ENCODE peak calls at places on chromosomes 1 and 21, in ten cellular contexts. G, Y, A, H, P, X, W, Q, K and S are unnamed samples.

GRCh38 chr1:26351591-26352337 is 2.2 kb downstream of the CRYBG2 start:
- DNase-seq in W (no peak), X (peak), Q (no peak), H (no peak), G (peak), K (no peak), P (no peak), A (no peak), Y (peak), S (no peak)

GRCh38 chr1:6148497-6149241 is 31.5 kb downstream of the CHD5 start:
- DNase-seq in K (peak), W (no peak), X (peak), G (peak), H (peak), A (peak), Q (no peak), P (no peak), Y (no peak), S (no peak)

GRCh38 chr1:64898107-64898861 is 68.1 kb downstream of the JAK1 start:
- DNase-seq in K (no peak), A (peak), P (peak), W (peak), X (peak), H (no peak), Y (peak), Q (peak), G (peak), S (peak)

GRCh38 chr1:231808116-231808515 is 181.5 kb downstream of the DISC1 start:
- DNase-seq in G (peak), Y (no peak), W (no peak), K (no peak), H (no peak), X (no peak), A (no peak), P (no peak), Q (no peak), S (no peak)

GRCh38 chr21:35048183-35048601 is 910 bp downstream of the RUNX1 start:
- DNase-seq in P (no peak), H (peak), G (peak), X (no peak), K (no peak), W (peak), Y (peak), A (no peak), Q (no peak), S (peak)

GRCh38 chr1:78760858-78761257 is 111.2 kb downstream of the IFI44 start:
- DNase-seq in W (no peak), Q (no peak), A (no peak), P (no peak), Y (peak), K (no peak), H (no peak), G (peak), X (no peak), S (no peak)

GRCh38 chr1:40628903-40629292 is 36.6 kb downstream of the RIMS3 start:
- DNase-seq in W (no peak), G (no peak), P (no peak), Y (no peak), Q (no peak), H (no peak), X (no peak), K (no peak), A (no peak), S (no peak)

GRCh38 chr1:57872913-57873312 is 449.1 kb upstream of the DAB1 start:
- DNase-seq in G (no peak), H (no peak), X (no peak), W (no peak), Q (no peak), A (no peak), K (no peak), P (no peak), Y (no peak), S (no peak)

GRCh38 chr1:221174598-221174997 is 295.4 kb downstream of the HLX start:
- DNase-seq in H (peak), P (no peak), Y (peak), K (no peak), A (peak), G (no peak), Q (no peak), X (peak), W (peak), S (no peak)

GRCh38 chr1:227729881-227730629 is 5.0 kb downstream of the JMJD4 start:
- DNase-seq in W (no peak), A (peak), H (no peak), G (peak), Y (peak), K (no peak), X (peak), Q (no peak), P (peak), S (peak)

GRCh38 chr1:19831441-19831840 is 16.4 kb upstream of the RNF186 start:
- DNase-seq in A (no peak), G (no peak), W (no peak), K (no peak), Q (no peak), P (no peak), H (no peak), X (no peak), Y (no peak), S (no peak)

GRCh38 chr1:222880586-222880985 is 65.7 kb downstream of the DISP1 start:
- DNase-seq in K (no peak), H (no peak), Q (no peak), X (no peak), P (no peak), Y (peak), A (no peak), G (peak), W (no peak), S (no peak)

GRCh38 chr1:151976868-151977267 is 16.8 kb downstream of the S100A10 start:
- DNase-seq in K (no peak), Q (no peak), W (no peak), A (no peak), H (no peak), G (peak), P (no peak), Y (peak), X (no peak), S (no peak)

GRCh38 chr1:223338811-223339746 is 24.9 kb downstream of the SUSD4 start:
- DNase-seq in A (no peak), W (no peak), K (no peak), X (no peak), H (no peak), Y (peak), Q (no peak), G (peak), P (no peak), S (no peak)

GRCh38 chr1:220900842-220901241 is 21.6 kb downstream of the HLX start:
- DNase-seq in W (no peak), H (no peak), A (no peak), X (no peak), K (no peak), P (no peak), Q (no peak), Y (no peak), G (no peak), S (no peak)

GRCh38 chr1:87279966-87280535 is 48.6 kb upstream of the LMO4 start:
- DNase-seq in Y (peak), A (no peak), H (no peak), X (no peak), K (no peak), G (peak), P (no peak), W (no peak), Q (no peak), S (no peak)

GRCh38 chr1:20640183-20640597 is 6.9 kb downstream of the PINK1 start:
- DNase-seq in X (peak), P (peak), K (peak), W (no peak), Y (peak), Q (no peak), H (no peak), A (peak), G (peak), S (peak)

GRCh38 chr1:168437821-168438220 is 106.0 kb downstream of the XCL2 start:
- DNase-seq in W (no peak), Q (no peak), Y (no peak), X (no peak), K (no peak), A (no peak), P (no peak), G (no peak), H (no peak), S (no peak)

GRCh38 chr1:68178821-68179490 is 53.4 kb downstream of the WLS start:
- DNase-seq in G (peak), Y (peak), P (no peak), W (no peak), K (no peak), A (no peak), Q (no peak), X (no peak), H (no peak), S (no peak)

GRCh38 chr1:232767381-232768074 is 37.7 kb upstream of the MAP10 start:
- DNase-seq in X (no peak), A (peak), W (no peak), Q (no peak), H (no peak), G (peak), K (no peak), P (peak), Y (peak), S (peak)

GRCh38 chr1:210022044-210022443 is 84.0 kb downstream of the SYT14 start:
- DNase-seq in G (no peak), P (no peak), K (no peak), H (no peak), Y (no peak), A (no peak), W (no peak), X (no peak), Q (no peak), S (no peak)

DNA sequence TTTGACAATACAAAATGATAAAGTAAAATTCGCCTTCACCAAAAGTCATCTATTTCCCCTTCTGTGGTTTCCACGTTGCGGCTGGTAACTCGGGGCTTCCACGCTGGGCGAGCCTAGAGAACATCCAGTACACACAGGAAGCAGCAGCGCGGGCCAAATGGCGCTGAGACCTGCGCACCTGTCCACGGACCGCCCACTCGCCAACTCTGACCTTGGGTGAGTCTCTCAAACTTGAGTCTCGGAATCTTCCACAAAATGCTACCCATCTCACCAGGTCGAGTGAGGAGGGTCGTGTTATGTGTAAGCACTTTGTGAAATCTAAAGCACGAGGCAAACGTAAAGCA is 820 bp upstream of the TTF2 start:
- DNase-seq in K (peak), H (peak), Y (no peak), Q (peak), X (no peak), G (no peak), A (peak), W (no peak), P (no peak), S (no peak)
- H3K27ac ChIP-seq in K (peak), H (peak), Y (peak), Q (peak), X (peak), G (no peak), A (peak), W (no peak), P (no peak), S (peak)

DNA sequence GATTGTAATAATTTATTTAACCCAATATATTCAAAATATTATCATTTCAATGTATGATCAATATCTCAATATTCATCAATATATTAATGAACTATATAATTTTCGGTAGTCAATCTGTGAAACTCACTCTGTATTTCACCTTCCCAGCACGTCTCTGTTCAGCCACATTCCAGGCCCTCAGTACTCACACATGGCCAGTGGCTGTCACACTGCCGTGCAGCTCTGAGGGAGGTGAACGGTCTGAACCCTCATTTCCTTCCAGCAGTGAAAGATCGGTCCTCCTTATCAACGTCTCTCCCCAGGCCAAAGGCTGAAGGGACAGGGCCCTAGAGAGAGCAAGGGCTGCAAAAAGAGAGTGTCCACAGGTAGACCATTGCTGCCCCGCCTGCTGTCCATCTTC is 39.5 kb upstream of the ZNF124 start:
- DNase-seq in A (no peak), G (no peak), K (no peak), P (no peak), X (no peak), H (no peak), Y (no peak), W (no peak), Q (no peak), S (no peak)
- H3K27ac ChIP-seq in A (no peak), G (no peak), K (peak), P (peak), X (no peak), H (peak), Y (no peak), W (peak), Q (no peak), S (no peak)

GRCh38 chr1:111594128-111594693 is 25.4 kb upstream of the RAP1A start:
- DNase-seq in A (no peak), Y (no peak), G (no peak), H (no peak), W (no peak), Q (no peak), P (no peak), X (no peak), K (no peak), S (no peak)

GRCh38 chr1:111593403-111594127 is 26.0 kb upstream of the RAP1A start:
- DNase-seq in G (peak), Y (peak), H (no peak), Q (no peak), P (no peak), W (no peak), K (no peak), A (no peak), X (no peak), S (no peak)

GRCh38 chr1:111597433-111597832 is 22.2 kb upstream of the RAP1A start:
- DNase-seq in A (no peak), W (no peak), H (no peak), X (no peak), P (no peak), Q (no peak), Y (no peak), K (no peak), G (peak), S (no peak)

GRCh38 chr1:111596499-111596898 is 23.1 kb upstream of the RAP1A start:
- DNase-seq in Q (no peak), W (no peak), X (no peak), Y (no peak), P (no peak), A (no peak), H (peak), K (peak), G (no peak), S (no peak)

DNA sequence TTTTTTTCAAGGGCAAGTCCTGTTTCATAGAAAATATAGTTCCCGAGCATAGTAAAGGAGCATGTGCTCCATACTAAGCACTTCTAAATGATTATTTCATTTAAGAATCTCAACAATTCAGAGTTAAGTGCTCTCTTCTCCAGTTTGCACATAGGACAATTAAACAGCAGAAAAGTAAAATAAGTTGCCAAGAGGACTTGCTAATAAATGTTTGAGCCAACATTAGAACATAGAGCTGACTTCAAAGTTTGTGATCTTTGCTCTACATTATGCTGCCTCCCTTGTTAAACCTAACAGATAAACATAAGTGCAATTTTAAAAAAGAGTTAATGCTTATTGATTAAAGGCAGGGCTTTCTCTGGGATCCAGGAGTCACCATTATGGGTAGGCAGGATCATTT is 23.8 kb upstream of the RAP1A start:
- DNase-seq in H (no peak), Y (no peak), Q (no peak), G (no peak), A (no peak), P (no peak), X (no peak), K (no peak), W (no peak), S (no peak)
- H3K27ac ChIP-seq in H (peak), Y (no peak), Q (no peak), G (no peak), A (no peak), P (no peak), X (no peak), K (peak), W (no peak), S (no peak)

GRCh38 chr1:11989669-11990068 is 9.4 kb downstream of the MFN2 start:
- DNase-seq in X (no peak), Y (no peak), A (no peak), H (no peak), G (no peak), W (no peak), Q (no peak), P (no peak), K (no peak), S (no peak)
- H3K27ac ChIP-seq in X (no peak), Y (no peak), A (no peak), H (no peak), G (no peak), W (peak), Q (peak), P (peak), K (no peak), S (no peak)

GRCh38 chr1:10631121-10631810 is 156.5 kb downstream of the PEX14 start:
- DNase-seq in Y (no peak), H (peak), Q (no peak), P (peak), G (no peak), W (peak), K (no peak), A (no peak), X (no peak), S (no peak)
- H3K27ac ChIP-seq in Y (no peak), H (no peak), Q (peak), P (peak), G (no peak), W (no peak), K (no peak), A (peak), X (no peak), S (no peak)

GRCh38 chr1:226631229-226632000 is 82.9 kb downstream of the STUM start:
- DNase-seq in W (peak), P (peak), A (no peak), Y (no peak), Q (no peak), X (no peak), K (no peak), H (peak), G (no peak), S (no peak)

GRCh38 chr1:226633541-226634155 is 85.1 kb downstream of the STUM start:
- DNase-seq in A (no peak), Y (no peak), P (no peak), W (peak), K (no peak), X (no peak), H (peak), G (no peak), Q (peak), S (no peak)

GRCh38 chr1:226634156-226634588 is 85.6 kb downstream of the STUM start:
- DNase-seq in H (peak), Q (peak), P (peak), X (peak), G (peak), Y (peak), W (peak), K (peak), A (peak), S (peak)

GRCh38 chr1:226632169-226632884 is 83.8 kb downstream of the STUM start:
- DNase-seq in P (peak), G (no peak), K (no peak), Q (peak), A (no peak), W (peak), H (peak), Y (no peak), X (no peak), S (no peak)

DNA sequence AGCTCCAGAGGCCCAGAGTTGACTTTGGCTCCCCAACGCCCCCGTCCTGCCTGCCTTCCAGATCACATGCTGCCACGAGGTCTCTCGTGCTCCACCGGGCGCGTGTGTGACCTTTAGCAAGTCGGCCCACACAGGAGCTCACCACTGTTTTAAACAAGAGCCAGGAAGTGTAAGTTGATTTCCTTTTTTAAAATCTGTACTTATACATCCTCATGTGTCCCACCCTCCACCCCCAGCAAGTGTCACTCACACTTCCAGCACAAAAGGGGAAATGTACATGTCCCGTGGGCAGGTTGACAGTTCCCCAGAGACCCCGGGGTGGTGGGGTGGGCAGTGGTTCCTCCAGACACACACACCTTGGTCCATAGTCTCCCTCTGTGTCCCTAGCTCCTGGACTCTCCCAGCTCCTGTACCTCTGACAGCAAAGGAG is 84.4 kb downstream of the STUM start:
- DNase-seq in P (peak), G (no peak), Y (no peak), H (peak), X (no peak), A (no peak), W (peak), Q (peak), K (no peak), S (no peak)
- H3K27ac ChIP-seq in P (peak), G (no peak), Y (no peak), H (peak), X (no peak), A (no peak), W (no peak), Q (peak), K (peak), S (no peak)

GRCh38 chr1:171995573-171995972 is 154.3 kb downstream of the DNM3 start:
- DNase-seq in Q (no peak), P (no peak), X (no peak), A (no peak), Y (no peak), G (no peak), W (no peak), H (no peak), K (no peak), S (no peak)
- H3K27ac ChIP-seq in Q (no peak), P (no peak), X (no peak), A (no peak), Y (no peak), G (no peak), W (no peak), H (no peak), K (no peak), S (no peak)